ENCODE peak calls at places on chromosomes 1 and 21, in five cellular contexts. One of them, this sample, is unnamed.

GRCh38 chr1:78586572-78586971 is 33.7 kb upstream of the IFI44L start:
- DNase-seq in heart right ventricle: no peak
- DNase-seq in Peyer's patch: no peak
- DNase-seq in adrenal gland: no peak
- DNase-seq in fibroblast of lung: no peak
- DNase-seq in this sample: no peak

GRCh38 chr1:57860931-57861600 is 437.2 kb upstream of the DAB1 start:
- DNase-seq in heart right ventricle: no peak
- DNase-seq in Peyer's patch: no peak
- DNase-seq in adrenal gland: no peak
- DNase-seq in fibroblast of lung: peak; percentile 3
- DNase-seq in this sample: no peak

GRCh38 chr1:30511563-30512252 is 211.7 kb downstream of the MATN1 start:
- DNase-seq in heart right ventricle: no peak
- DNase-seq in Peyer's patch: no peak
- DNase-seq in adrenal gland: no peak
- DNase-seq in fibroblast of lung: no peak
- DNase-seq in this sample: no peak

GRCh38 chr1:78651247-78651646 is 1.6 kb downstream of the IFI44 start:
- DNase-seq in heart right ventricle: no peak
- DNase-seq in Peyer's patch: peak; percentile 33
- DNase-seq in adrenal gland: no peak
- DNase-seq in fibroblast of lung: peak; percentile 41
- DNase-seq in this sample: no peak

GRCh38 chr1:196071452-196071851 is 536.8 kb downstream of the KCNT2 start:
- DNase-seq in heart right ventricle: no peak
- DNase-seq in Peyer's patch: no peak
- DNase-seq in adrenal gland: no peak
- DNase-seq in fibroblast of lung: no peak
- DNase-seq in this sample: no peak

GRCh38 chr21:34182436-34182835 is 109.1 kb downstream of the MRPS6 start:
- DNase-seq in heart right ventricle: no peak
- DNase-seq in Peyer's patch: no peak
- DNase-seq in adrenal gland: no peak
- DNase-seq in fibroblast of lung: no peak
- DNase-seq in this sample: no peak

GRCh38 chr1:26554781-26555180 is 25.2 kb downstream of the RPS6KA1 start:
- DNase-seq in heart right ventricle: no peak
- DNase-seq in Peyer's patch: no peak
- DNase-seq in adrenal gland: no peak
- DNase-seq in fibroblast of lung: no peak
- DNase-seq in this sample: no peak

GRCh38 chr1:8350914-8351684 is 33.2 kb downstream of the SLC45A1 start:
- DNase-seq in heart right ventricle: no peak
- DNase-seq in Peyer's patch: no peak
- DNase-seq in adrenal gland: no peak
- DNase-seq in fibroblast of lung: no peak
- DNase-seq in this sample: no peak

GRCh38 chr1:174497461-174497860 is 49.7 kb downstream of the GPR52 start:
- DNase-seq in heart right ventricle: no peak
- DNase-seq in Peyer's patch: no peak
- DNase-seq in adrenal gland: no peak
- DNase-seq in fibroblast of lung: no peak
- DNase-seq in this sample: no peak

GRCh38 chr1:3762151-3762872 is 10.1 kb downstream of the CCDC27 start:
- DNase-seq in heart right ventricle: no peak
- DNase-seq in Peyer's patch: no peak
- DNase-seq in adrenal gland: no peak
- DNase-seq in fibroblast of lung: no peak
- DNase-seq in this sample: no peak

GRCh38 chr21:46146856-46147255 is 8.5 kb downstream of the FTCD start:
- DNase-seq in heart right ventricle: no peak
- DNase-seq in Peyer's patch: no peak
- DNase-seq in adrenal gland: no peak
- DNase-seq in fibroblast of lung: no peak
- DNase-seq in this sample: no peak

GRCh38 chr1:176855434-176855745 is 309.1 kb downstream of the ASTN1 start:
- DNase-seq in heart right ventricle: no peak
- DNase-seq in Peyer's patch: no peak
- DNase-seq in adrenal gland: no peak
- DNase-seq in fibroblast of lung: no peak
- DNase-seq in this sample: no peak

GRCh38 chr1:36204347-36204909 is 19.8 kb upstream of the THRAP3 start:
- DNase-seq in heart right ventricle: peak; percentile 38
- DNase-seq in Peyer's patch: no peak
- DNase-seq in adrenal gland: peak; percentile 77
- DNase-seq in fibroblast of lung: peak; percentile 41
- DNase-seq in this sample: peak; percentile 86

GRCh38 chr1:182397653-182398388 is 2.6 kb downstream of the TEDDM1 start:
- DNase-seq in heart right ventricle: no peak
- DNase-seq in Peyer's patch: no peak
- DNase-seq in adrenal gland: no peak
- DNase-seq in fibroblast of lung: no peak
- DNase-seq in this sample: no peak

GRCh38 chr1:110555807-110556470 is 37.0 kb upstream of the KCNA10 start:
- DNase-seq in heart right ventricle: peak; percentile 82
- DNase-seq in Peyer's patch: no peak
- DNase-seq in adrenal gland: peak; percentile 47
- DNase-seq in fibroblast of lung: no peak
- DNase-seq in this sample: peak; percentile 64

GRCh38 chr1:995665-996633 is 3.9 kb downstream of the HES4 start:
- DNase-seq in heart right ventricle: no peak
- DNase-seq in Peyer's patch: no peak
- DNase-seq in adrenal gland: no peak
- DNase-seq in fibroblast of lung: no peak
- DNase-seq in this sample: no peak

GRCh38 chr21:33968998-33969353 is 53.4 kb upstream of the ATP5PO start:
- DNase-seq in heart right ventricle: no peak
- DNase-seq in Peyer's patch: no peak
- DNase-seq in adrenal gland: no peak
- DNase-seq in fibroblast of lung: no peak
- DNase-seq in this sample: no peak

GRCh38 chr1:8364528-8365442 is 46.9 kb downstream of the SLC45A1 start:
- DNase-seq in heart right ventricle: peak; percentile 54
- DNase-seq in Peyer's patch: peak; percentile 27
- DNase-seq in adrenal gland: peak; percentile 60
- DNase-seq in fibroblast of lung: peak; percentile 66
- DNase-seq in this sample: peak; percentile 52

GRCh38 chr1:94105957-94106529 is 14.9 kb downstream of the ABCA4 start:
- DNase-seq in heart right ventricle: no peak
- DNase-seq in Peyer's patch: no peak
- DNase-seq in adrenal gland: no peak
- DNase-seq in fibroblast of lung: no peak
- DNase-seq in this sample: no peak

GRCh38 chr1:211259596-211260126 is 495 bp downstream of the RCOR3 start:
- DNase-seq in heart right ventricle: peak; percentile 61
- DNase-seq in Peyer's patch: peak; percentile 64
- DNase-seq in adrenal gland: peak; percentile 69
- DNase-seq in fibroblast of lung: peak; percentile 69
- DNase-seq in this sample: peak; percentile 38

GRCh38 chr1:211260161-211261107 is 1.3 kb downstream of the RCOR3 start:
- DNase-seq in heart right ventricle: peak; percentile 81
- DNase-seq in Peyer's patch: peak; percentile 83
- DNase-seq in adrenal gland: peak; percentile 89
- DNase-seq in fibroblast of lung: peak; percentile 73
- DNase-seq in this sample: peak; percentile 85

GRCh38 chr1:211258310-211258755 is 833 bp upstream of the RCOR3 start:
- DNase-seq in heart right ventricle: peak; percentile 82
- DNase-seq in Peyer's patch: peak; percentile 68
- DNase-seq in adrenal gland: peak; percentile 87
- DNase-seq in fibroblast of lung: peak; percentile 82
- DNase-seq in this sample: peak; percentile 86

GRCh38 chr1:211258756-211259595 is at the start of gene RCOR3:
- DNase-seq in heart right ventricle: peak; percentile 96
- DNase-seq in Peyer's patch: peak; percentile 91
- DNase-seq in adrenal gland: peak; percentile 94
- DNase-seq in fibroblast of lung: peak; percentile 94
- DNase-seq in this sample: peak; percentile 92

GRCh38 chr1:211257831-211258225 is 1.3 kb upstream of the RCOR3 start:
- DNase-seq in heart right ventricle: no peak
- DNase-seq in Peyer's patch: no peak
- DNase-seq in adrenal gland: no peak
- DNase-seq in fibroblast of lung: no peak
- DNase-seq in this sample: no peak
- H3K27ac ChIP-seq in heart right ventricle: peak overlapping the region; percentile 99
- H3K27ac ChIP-seq in Peyer's patch: peak overlapping the region; percentile 97
- H3K27ac ChIP-seq in adrenal gland: peak overlapping the region; percentile 97
- H3K27ac ChIP-seq in fibroblast of lung: peak overlapping the region; percentile 86
- H3K27ac ChIP-seq in this sample: peak overlapping the region; percentile 99

DNA sequence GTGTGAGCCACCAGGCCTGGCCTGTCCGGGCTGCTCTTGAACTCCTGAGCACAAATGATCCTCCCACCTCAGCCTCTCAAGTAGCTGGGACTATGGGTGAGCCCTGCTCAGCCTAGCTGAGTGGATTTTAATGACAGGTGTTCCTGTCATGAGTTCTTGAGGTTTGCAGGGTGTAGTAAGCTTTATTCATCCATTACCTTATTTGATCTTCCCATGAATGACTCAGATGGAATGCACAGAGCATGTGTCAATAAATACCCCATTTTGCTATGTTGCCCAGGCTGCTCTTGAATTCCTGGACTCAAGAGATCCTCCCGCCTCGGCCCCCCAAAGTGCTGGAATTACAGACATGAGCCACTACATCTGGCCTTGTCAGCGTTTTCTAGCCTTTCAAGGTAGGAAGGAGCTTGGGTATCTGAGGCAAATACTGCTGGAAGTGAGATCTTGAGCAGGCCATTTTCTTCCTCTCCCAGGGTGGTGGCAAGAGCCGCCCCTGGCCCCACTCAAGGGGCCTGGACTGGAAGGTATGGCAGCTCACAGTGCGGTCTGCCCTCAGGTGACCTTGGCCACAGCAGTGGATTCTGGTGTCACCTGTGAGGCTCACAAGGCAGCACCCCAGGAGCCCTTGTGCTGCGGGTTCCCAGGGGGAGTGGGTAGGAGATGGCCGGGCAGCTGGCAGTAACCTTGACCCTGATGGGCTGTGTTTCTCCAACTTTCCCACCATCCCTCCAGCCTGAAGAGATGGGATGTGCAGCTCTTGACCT is 20.0 kb downstream of the PIK3CD start:
- DNase-seq in heart right ventricle: no peak
- DNase-seq in Peyer's patch: no peak
- DNase-seq in adrenal gland: no peak
- DNase-seq in fibroblast of lung: no peak
- DNase-seq in this sample: no peak
- H3K4me1 ChIP-seq in heart right ventricle: no peaks in the 10 kb centered on the region
- H3K4me1 ChIP-seq in Peyer's patch: no peaks in the 10 kb centered on the region
- H3K4me1 ChIP-seq in adrenal gland: no peaks in the 10 kb centered on the region
- H3K4me1 ChIP-seq in fibroblast of lung: no peaks in the 10 kb centered on the region
- H3K4me1 ChIP-seq in this sample: no peaks in the 10 kb centered on the region

DNA sequence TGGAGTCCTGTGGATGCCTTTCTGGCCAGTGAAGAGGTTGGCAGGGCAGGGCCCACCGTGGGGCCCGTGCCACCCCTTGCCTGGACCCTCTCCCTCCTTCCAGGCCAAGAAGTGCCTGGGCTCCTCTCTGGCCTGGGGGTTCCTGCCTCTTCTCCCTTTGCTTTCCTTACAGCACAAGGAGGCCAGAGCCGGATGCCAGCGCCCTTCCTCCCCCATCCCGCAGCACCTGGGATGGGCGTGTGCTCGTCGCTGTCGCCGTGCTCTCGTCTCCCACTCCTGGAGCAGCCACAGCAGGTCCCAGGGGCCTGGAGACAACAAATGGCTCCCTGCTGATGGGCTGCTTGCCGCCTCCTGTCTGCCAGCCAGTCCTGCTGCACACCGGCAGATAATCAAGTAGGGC is 50.7 kb upstream of the POU3F1 start:
- DNase-seq in heart right ventricle: no peak
- DNase-seq in Peyer's patch: no peak
- DNase-seq in adrenal gland: no peak
- DNase-seq in fibroblast of lung: no peak
- DNase-seq in this sample: no peak
- TF ChIP-seq CTCF in heart right ventricle: no peak
- TF ChIP-seq CTCF in Peyer's patch: no peak
- TF ChIP-seq CTCF in adrenal gland: no peak
- TF ChIP-seq CTCF in fibroblast of lung: no peak
- TF ChIP-seq CTCF in this sample: no peak

GRCh38 chr1:230785643-230786405 is 38.6 kb downstream of the CAPN9 start:
- DNase-seq in heart right ventricle: no peak
- DNase-seq in Peyer's patch: no peak
- DNase-seq in adrenal gland: no peak
- DNase-seq in fibroblast of lung: no peak
- DNase-seq in this sample: no peak
- H3K27ac ChIP-seq in heart right ventricle: no peak overlapping the region
- H3K27ac ChIP-seq in Peyer's patch: no peak overlapping the region
- H3K27ac ChIP-seq in adrenal gland: no peak overlapping the region
- H3K27ac ChIP-seq in fibroblast of lung: no peak overlapping the region
- H3K27ac ChIP-seq in this sample: no peak overlapping the region

DNA sequence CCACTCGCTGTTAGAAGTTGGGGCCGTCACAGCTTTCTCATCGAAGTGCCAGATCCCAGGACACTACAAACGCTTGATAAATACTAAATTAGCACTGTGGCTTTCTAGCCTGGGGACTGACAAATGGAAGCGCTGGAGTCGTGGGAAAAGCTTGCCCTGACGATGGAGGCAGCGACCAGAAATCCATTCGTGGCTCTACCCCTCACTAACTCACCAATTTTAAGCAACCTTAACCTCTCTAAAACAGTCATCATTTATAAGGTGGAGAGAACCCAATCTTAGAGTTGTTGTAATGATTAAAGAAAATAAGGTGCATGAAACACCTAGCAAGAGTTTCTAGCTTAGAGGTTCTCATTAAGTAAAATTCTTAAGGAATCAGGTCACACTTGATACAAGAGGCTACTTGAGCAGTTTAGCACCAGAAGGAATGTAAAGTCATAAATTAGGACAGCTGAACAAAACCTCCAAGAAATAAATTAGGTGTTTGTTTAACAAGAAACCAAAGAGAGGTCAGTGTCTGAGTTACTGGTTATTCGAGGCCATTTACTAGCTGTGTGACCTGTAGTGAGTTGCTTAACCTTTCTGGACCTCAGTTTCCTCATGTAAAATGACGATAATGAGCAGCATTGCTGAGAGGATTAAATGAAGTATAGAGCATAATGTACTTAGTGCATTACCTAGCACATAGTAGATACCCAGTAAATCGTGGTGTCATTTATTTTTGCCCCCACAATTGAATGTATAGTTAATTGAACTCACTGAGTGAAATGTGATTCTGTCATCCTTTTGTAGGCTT is 761 bp upstream of the ELK4 start:
- DNase-seq in heart right ventricle: no peak
- DNase-seq in Peyer's patch: no peak
- DNase-seq in adrenal gland: no peak
- DNase-seq in fibroblast of lung: no peak
- DNase-seq in this sample: no peak
- H3K4me1 ChIP-seq in heart right ventricle: peaks cover 51% of the 10 kb centered on the region
- H3K4me1 ChIP-seq in Peyer's patch: peaks cover 20% of the 10 kb centered on the region
- H3K4me1 ChIP-seq in adrenal gland: peaks cover 28% of the 10 kb centered on the region
- H3K4me1 ChIP-seq in fibroblast of lung: peaks cover 9% of the 10 kb centered on the region
- H3K4me1 ChIP-seq in this sample: no peaks in the 10 kb centered on the region

GRCh38 chr21:18954415-18954972 is 550.9 kb upstream of the TMPRSS15 start:
- DNase-seq in heart right ventricle: no peak
- DNase-seq in Peyer's patch: no peak
- DNase-seq in adrenal gland: no peak
- DNase-seq in fibroblast of lung: no peak
- DNase-seq in this sample: no peak

GRCh38 chr21:18950045-18950740 is 546.6 kb upstream of the TMPRSS15 start:
- DNase-seq in heart right ventricle: no peak
- DNase-seq in Peyer's patch: no peak
- DNase-seq in adrenal gland: no peak
- DNase-seq in fibroblast of lung: no peak
- DNase-seq in this sample: no peak

GRCh38 chr21:18951291-18952038 is 547.9 kb upstream of the TMPRSS15 start:
- DNase-seq in heart right ventricle: no peak
- DNase-seq in Peyer's patch: no peak
- DNase-seq in adrenal gland: peak; percentile 44
- DNase-seq in fibroblast of lung: no peak
- DNase-seq in this sample: no peak
- TF ChIP-seq CTCF in heart right ventricle: no peak
- TF ChIP-seq CTCF in Peyer's patch: peak; percentile 62
- TF ChIP-seq CTCF in adrenal gland: peak; percentile 12
- TF ChIP-seq CTCF in fibroblast of lung: no peak
- TF ChIP-seq CTCF in this sample: no peak

This sample was measured in breast epithelium.